ENCODE peak calls at places on chromosomes 11 and 22, in six cellular contexts. Y, E, L, J, S and H are unnamed samples.
A peak's percentile ranks its signal among the peaks of the same experiment; 100 is the strongest.

GRCh38 chr11:1749020-1749758 is 1.2 kb downstream of the IFITM10 start:
- DNase-seq in Y (no peak), E (no peak), L (no peak), J (no peak), S (no peak), H (no peak)

GRCh38 chr22:28116261-28116673 is 197.2 kb upstream of the PITPNB start:
- DNase-seq in Y (no peak), E (no peak), L (peak; percentile 35), J (no peak), S (no peak), H (no peak)

GRCh38 chr11:33534575-33534974 is 166.1 kb downstream of the C11orf91 start:
- DNase-seq in Y (no peak), E (no peak), L (no peak), J (no peak), S (no peak), H (no peak)

GRCh38 chr11:29200776-29201574 is 815.9 kb downstream of the KCNA4 start:
- DNase-seq in Y (no peak), E (no peak), L (no peak), J (no peak), S (no peak), H (no peak)

GRCh38 chr22:23858484-23858815 is 775 bp downstream of the SLC2A11 start:
- DNase-seq in Y (no peak), E (no peak), L (no peak), J (no peak), S (peak; percentile 75), H (no peak)

GRCh38 chr22:50641696-50642607 is 14.0 kb upstream of the ARSA start:
- DNase-seq in Y (no peak), E (no peak), L (no peak), J (peak; percentile 65), S (peak; percentile 35), H (peak; percentile 75)

GRCh38 chr11:68954970-68955958 is 25.5 kb downstream of the MRGPRD start:
- DNase-seq in Y (no peak), E (no peak), L (peak; percentile 73), J (no peak), S (no peak), H (no peak)

GRCh38 chr11:10222399-10222798 is 71.6 kb downstream of the SBF2 start:
- DNase-seq in Y (no peak), E (no peak), L (no peak), J (no peak), S (no peak), H (no peak)

GRCh38 chr11:1283091-1283511 is 26.3 kb downstream of the TOLLIP start:
- DNase-seq in Y (no peak), E (no peak), L (no peak), J (no peak), S (no peak), H (peak; percentile 91)

GRCh38 chr11:27698872-27699241 is 1.4 kb downstream of the BDNF start:
- DNase-seq in Y (peak; percentile 82), E (peak; percentile 4), L (peak; percentile 83), J (peak; percentile 64), S (peak; percentile 49), H (peak; percentile 95)

GRCh38 chr11:235180-235997 is 753 bp downstream of the SIRT3 start:
- DNase-seq in Y (no peak), E (no peak), L (no peak), J (no peak), S (peak; percentile 42), H (no peak)

GRCh38 chr22:39514373-39514973 is 5.9 kb upstream of the ATF4 start:
- DNase-seq in Y (peak; percentile 47), E (peak; percentile 53), L (no peak), J (no peak), S (no peak), H (no peak)

GRCh38 chr11:10588904-10589303 is 20.4 kb upstream of the LYVE1 start:
- DNase-seq in Y (no peak), E (no peak), L (no peak), J (no peak), S (no peak), H (no peak)

GRCh38 chr11:86091566-86091965 is 22.7 kb upstream of the PICALM start:
- DNase-seq in Y (no peak), E (no peak), L (no peak), J (peak; percentile 24), S (no peak), H (no peak)

GRCh38 chr22:31346733-31347250 is 646 bp upstream of the PATZ1 start:
- DNase-seq in Y (peak; percentile 58), E (peak; percentile 21), L (no peak), J (peak; percentile 78), S (no peak), H (peak; percentile 75)

GRCh38 chr11:69419662-69420061 is 61.8 kb upstream of the LINC01488 start:
- DNase-seq in Y (no peak), E (no peak), L (no peak), J (no peak), S (no peak), H (no peak)

GRCh38 chr11:68891356-68891948 is 12.2 kb downstream of the MRPL21 start:
- DNase-seq in Y (no peak), E (no peak), L (no peak), J (no peak), S (no peak), H (no peak)

GRCh38 chr11:86418929-86419328 is 44.2 kb downstream of the CCDC81 start:
- DNase-seq in Y (no peak), E (no peak), L (no peak), J (no peak), S (no peak), H (no peak)

GRCh38 chr22:17332109-17332508 is 37.2 kb upstream of the CECR2 start:
- DNase-seq in Y (no peak), E (no peak), L (no peak), J (no peak), S (no peak), H (no peak)

GRCh38 chr22:27844656-27845602 is 43.4 kb upstream of the MN1 start:
- DNase-seq in Y (no peak), E (no peak), L (no peak), J (no peak), S (no peak), H (no peak)

GRCh38 chr22:45889093-45889538 is 87.8 kb downstream of the WNT7B start:
- DNase-seq in Y (no peak), E (no peak), L (no peak), J (no peak), S (no peak), H (no peak)

GRCh38 chr22:19599004-19599403 is 74.8 kb upstream of the CLDN5 start:
- DNase-seq in Y (no peak), E (no peak), L (no peak), J (no peak), S (no peak), H (no peak)

GRCh38 chr11:80182906-80183305 is 742.1 kb upstream of the TENM4 start:
- DNase-seq in Y (no peak), E (no peak), L (no peak), J (no peak), S (no peak), H (no peak)

GRCh38 chr11:122038543-122038942 is 77.5 kb downstream of the BLID start:
- DNase-seq in Y (no peak), E (no peak), L (peak; percentile 72), J (no peak), S (no peak), H (no peak)

GRCh38 chr11:69915501-69916250 is 96.5 kb upstream of the FGF3 start:
- DNase-seq in Y (peak; percentile 81), E (no peak), L (peak; percentile 19), J (peak; percentile 11), S (peak; percentile 16), H (peak; percentile 98)

GRCh38 chr22:23431337-23432072 is 148.6 kb downstream of the IGLL1 start:
- DNase-seq in Y (peak; percentile 19), E (no peak), L (no peak), J (peak; percentile 6), S (no peak), H (peak; percentile 28)

GRCh38 chr11:63551889-63552266 is 11.3 kb downstream of the PLAAT2 start:
- DNase-seq in Y (no peak), E (peak; percentile 46), L (no peak), J (no peak), S (no peak), H (no peak)

GRCh38 chr11:46127150-46127638 is 5.9 kb upstream of the PHF21A start:
- DNase-seq in Y (peak; percentile 42), E (peak; percentile 63), L (peak; percentile 76), J (no peak), S (no peak), H (peak; percentile 89)

GRCh38 chr11:4038973-4039372 is 55.6 kb upstream of the RRM1 start:
- DNase-seq in Y (no peak), E (no peak), L (no peak), J (no peak), S (no peak), H (no peak)

GRCh38 chr11:102293873-102294601 is 23.2 kb upstream of the BIRC3 start:
- DNase-seq in Y (peak; percentile 42), E (peak; percentile 35), L (peak; percentile 44), J (peak; percentile 50), S (peak; percentile 30), H (peak; percentile 40)